ENCODE peak calls at places on chromosomes 3 and 15, in seven cellular contexts. A is GM23338, G is stomach, J is gastrocnemius medialis, I is psoas muscle, D is heart left ventricle, L is ovary. Y is an unnamed sample.
A peak's percentile ranks its signal among the peaks of the same experiment; 100 is the strongest.

GRCh38 chr3:9247361-9248231 is 1.9 kb downstream of the SRGAP3 start:
- DNase-seq in A (peak; percentile 27), G (peak; percentile 51), J (peak; percentile 41), D (no peak), L (no peak), I (no peak), Y (no peak)

GRCh38 chr3:169869484-169870304 is at the start of gene LRRC31:
- DNase-seq in D (no peak), A (no peak), L (no peak), J (no peak), I (no peak), G (no peak), Y (no peak)

GRCh38 chr15:47663106-47663505 is 54.2 kb upstream of the SEMA6D start:
- DNase-seq in J (no peak), G (no peak), I (no peak), D (no peak), A (no peak), L (no peak), Y (no peak)

GRCh38 chr15:73650387-73651126 is 17.4 kb upstream of the NPTN start:
- DNase-seq in L (no peak), I (no peak), D (no peak), G (no peak), J (no peak), A (no peak), Y (no peak)

GRCh38 chr15:99169769-99170311 is 65.0 kb downstream of the SYNM start:
- DNase-seq in I (no peak), J (peak; percentile 46), G (no peak), D (peak; percentile 29), A (no peak), L (peak; percentile 28), Y (peak; percentile 91)

GRCh38 chr3:62207197-62207596 is 166.2 kb downstream of the FEZF2 start:
- DNase-seq in D (no peak), I (no peak), J (no peak), G (no peak), L (no peak), A (no peak), Y (no peak)

GRCh38 chr15:101652783-101653430 is 726 bp upstream of the TM2D3 start:
- DNase-seq in A (peak; percentile 54), J (no peak), D (no peak), G (no peak), L (no peak), I (no peak), Y (no peak)

GRCh38 chr15:66007663-66008262 is 138.5 kb downstream of the RAB11A start:
- DNase-seq in L (no peak), G (no peak), A (peak; percentile 57), D (no peak), I (no peak), J (no peak), Y (no peak)

GRCh38 chr15:89649013-89649625 is 6.1 kb downstream of the KIF7 start:
- DNase-seq in I (no peak), J (no peak), D (peak; percentile 15), G (no peak), L (no peak), A (no peak), Y (peak; percentile 16)

GRCh38 chr15:73704869-73705645 is 20.9 kb downstream of the CD276 start:
- DNase-seq in I (peak; percentile 62), A (peak; percentile 89), D (peak; percentile 56), G (peak; percentile 67), J (peak; percentile 45), L (peak; percentile 68), Y (peak; percentile 52)

GRCh38 chr3:69787436-69788168 is 48.3 kb downstream of the MITF start:
- DNase-seq in L (no peak), J (no peak), D (no peak), I (no peak), A (no peak), G (no peak), Y (no peak)

GRCh38 chr15:32994810-32995424 is 199.6 kb downstream of the FMN1 start:
- DNase-seq in I (no peak), A (peak; percentile 52), G (no peak), D (no peak), L (no peak), J (no peak), Y (no peak)

GRCh38 chr3:13018561-13019242 is 54.5 kb downstream of the IQSEC1 start:
- DNase-seq in D (no peak), A (no peak), J (no peak), I (no peak), L (no peak), G (no peak), Y (peak; percentile 77)

GRCh38 chr15:66008920-66009572 is 139.8 kb downstream of the RAB11A start:
- DNase-seq in J (no peak), A (no peak), G (no peak), L (no peak), D (no peak), I (no peak), Y (no peak)

GRCh38 chr3:52468336-52468735 is 12.9 kb downstream of the NISCH start:
- DNase-seq in A (no peak), L (no peak), I (no peak), J (peak; percentile 60), D (no peak), G (no peak), Y (no peak)

GRCh38 chr3:112043621-112044201 is 9.2 kb downstream of the TMPRSS7 start:
- DNase-seq in D (peak; percentile 38), L (peak; percentile 15), J (no peak), A (peak; percentile 83), I (no peak), G (peak; percentile 42), Y (peak; percentile 23)

GRCh38 chr3:42705962-42706585 is 3.5 kb upstream of the HHATL start:
- DNase-seq in G (no peak), A (no peak), D (peak; percentile 18), L (no peak), J (no peak), I (no peak), Y (no peak)

GRCh38 chr15:86044981-86045380 is 34.7 kb upstream of the AGBL1 start:
- DNase-seq in I (no peak), L (no peak), G (no peak), A (peak; percentile 28), D (no peak), J (no peak), Y (no peak)

GRCh38 chr15:72196409-72197044 is 1.1 kb downstream of the GRAMD2A start:
- DNase-seq in G (no peak), I (no peak), A (no peak), D (no peak), J (no peak), L (no peak), Y (no peak)

GRCh38 chr15:67807141-67807540 is 18.2 kb upstream of the SKOR1 start:
- DNase-seq in J (no peak), G (no peak), A (no peak), L (no peak), I (no peak), D (no peak), Y (no peak)

GRCh38 chr3:49899815-49900214 is 3.9 kb downstream of the MST1R start:
- DNase-seq in I (no peak), J (no peak), G (no peak), L (no peak), A (peak; percentile 89), D (no peak), Y (no peak)

GRCh38 chr15:62783303-62783957 is 259.1 kb upstream of the TPM1 start:
- DNase-seq in D (no peak), I (no peak), J (no peak), L (peak; percentile 29), A (no peak), G (no peak), Y (no peak)

DNA sequence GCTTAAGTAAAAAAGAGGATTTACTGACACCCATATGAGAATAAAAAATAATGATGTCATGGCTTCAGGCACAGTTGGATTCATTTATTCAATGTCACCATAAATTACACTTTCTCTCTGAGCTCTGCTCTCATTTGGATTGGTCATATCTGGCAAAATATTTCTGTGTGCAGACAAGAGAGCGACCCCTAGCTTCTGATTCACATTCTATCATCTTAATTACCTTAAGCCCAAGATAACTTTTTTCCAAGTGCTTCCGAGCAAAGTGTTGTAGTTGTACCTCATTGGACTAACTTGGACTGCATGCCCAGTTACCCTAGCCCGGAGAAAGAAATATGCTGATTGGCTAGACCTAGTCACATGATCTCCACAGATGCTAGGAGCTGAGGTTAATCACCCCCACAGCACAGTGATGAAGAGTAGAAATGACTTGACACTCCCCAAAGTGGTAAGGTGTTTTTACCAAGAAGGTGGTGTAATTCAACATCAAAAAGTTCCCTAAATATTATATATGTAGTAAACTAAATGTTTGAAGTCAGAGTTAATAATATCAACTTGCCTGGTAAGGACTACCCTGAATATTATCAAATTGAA is 552.2 kb upstream of the SUCLG2 start:
- DNase-seq in I (no peak), G (no peak), L (no peak), J (no peak), D (no peak), A (peak; percentile 7), Y (no peak)
- TF ChIP-seq CTCF in I (no peak), G (no peak), L (no peak), J (no peak), D (no peak), A (peak; percentile 47), Y (no peak)

GRCh38 chr3:164453695-164454094 is 624.6 kb downstream of the SI start:
- DNase-seq in D (no peak), I (no peak), L (no peak), J (no peak), A (no peak), G (no peak), Y (no peak)
- H3K27ac ChIP-seq in D (no peak overlapping the region), I (no peak overlapping the region), L (no peak overlapping the region), J (no peak overlapping the region), A (no peak overlapping the region), G (no peak overlapping the region), Y (no peak overlapping the region)

GRCh38 chr3:178947738-178948137 is 123.9 kb downstream of the ZMAT3 start:
- DNase-seq in I (no peak), J (no peak), D (no peak), G (no peak), A (peak; percentile 20), L (no peak), Y (no peak)
- H3K4me3 ChIP-seq in I (no peak overlapping the region), J (no peak overlapping the region), D (no peak overlapping the region), G (no peak overlapping the region), A (no peak overlapping the region), L (no peak overlapping the region), Y (no peak overlapping the region)

DNA sequence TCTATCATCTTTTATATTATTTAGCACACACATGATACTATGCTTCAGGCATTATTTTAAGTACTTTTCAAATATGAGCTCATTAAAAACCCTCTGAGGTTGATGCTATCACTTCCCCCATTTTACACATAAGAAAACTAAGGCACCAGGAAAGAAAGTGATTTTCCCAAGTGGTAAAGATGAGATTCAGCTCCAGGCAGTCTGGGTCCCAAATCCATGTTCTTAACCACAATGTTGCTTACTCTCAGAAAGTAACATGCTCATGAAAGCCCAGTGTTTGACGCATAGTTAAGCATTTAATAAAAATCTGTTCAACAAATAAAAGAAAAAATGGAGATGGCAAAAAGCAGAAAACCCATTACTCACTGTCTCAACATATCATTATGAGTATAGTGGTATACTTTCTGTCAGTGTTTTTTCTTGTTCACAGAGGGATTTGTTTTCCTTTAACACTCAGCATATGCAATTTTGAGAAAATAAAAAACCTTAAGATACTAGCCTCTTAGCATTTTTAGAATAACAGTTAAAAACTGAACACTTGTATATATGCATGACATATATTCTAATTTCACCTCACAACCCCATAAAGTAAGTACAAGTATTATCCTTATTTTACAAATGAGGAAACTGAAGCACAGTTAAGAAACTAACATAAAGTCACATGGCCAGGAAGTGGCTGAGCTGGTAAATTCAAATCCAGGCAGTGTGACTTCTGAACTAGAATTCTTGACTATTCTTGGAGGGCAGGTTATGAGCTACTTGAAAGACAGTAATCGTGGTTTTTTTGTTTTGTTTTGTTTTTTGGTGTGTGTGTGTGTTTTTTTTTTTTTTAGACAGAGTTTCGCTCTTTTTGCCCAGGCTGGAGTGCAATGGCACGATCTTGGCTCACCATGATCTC is 10.4 kb downstream of the PEAK1 start:
- DNase-seq in J (no peak), D (no peak), A (no peak), G (no peak), I (no peak), L (no peak), Y (no peak)
- TF ChIP-seq CTCF in J (no peak), D (no peak), A (no peak), G (no peak), I (no peak), L (no peak), Y (no peak)

Y was measured in tibial artery.